ENCODE peak calls at places on chromosomes 5 and 9, in four cellular contexts. O, K, X and Z are unnamed samples.

GRCh38 chr9:130345993-130346385 is 80.4 kb downstream of the HMCN2 start:
- DNase-seq in O (no peak), K (no peak), X (no peak), Z (no peak)

GRCh38 chr5:171580506-171581265 is 161.2 kb downstream of the FGF18 start:
- DNase-seq in O (no peak), K (no peak), X (no peak), Z (no peak)

GRCh38 chr5:80227979-80228596 is 27.8 kb downstream of the SERINC5 start:
- DNase-seq in O (no peak), K (no peak), X (no peak), Z (no peak)

GRCh38 chr5:43685271-43685950 is 82.4 kb downstream of the NNT start:
- DNase-seq in O (no peak), K (no peak), X (peak; percentile 26), Z (no peak)

GRCh38 chr5:115366223-115366622 is 69.8 kb upstream of the CCDC112 start:
- DNase-seq in O (no peak), K (no peak), X (no peak), Z (no peak)

GRCh38 chr9:25964239-25964638 is 286.0 kb upstream of the TUSC1 start:
- DNase-seq in O (peak; percentile 11), K (no peak), X (peak; percentile 55), Z (peak; percentile 60)

GRCh38 chr9:35406183-35406959 is 83.5 kb upstream of the RUSC2 start:
- DNase-seq in O (no peak), K (peak; percentile 41), X (no peak), Z (no peak)

GRCh38 chr5:50574121-50574520 is 92.3 kb upstream of the PARP8 start:
- DNase-seq in O (no peak), K (no peak), X (no peak), Z (no peak)

GRCh38 chr9:6413365-6414263 is 615 bp downstream of the UHRF2 start:
- DNase-seq in O (peak; percentile 6), K (peak; percentile 38), X (peak; percentile 47), Z (no peak)

GRCh38 chr9:109914280-109915027 is 134.5 kb downstream of the PALM2AKAP2 start:
- DNase-seq in O (no peak), K (no peak), X (no peak), Z (no peak)

GRCh38 chr9:27572918-27573698 is at the start of gene C9orf72:
- DNase-seq in O (peak; percentile 81), K (peak; percentile 84), X (peak; percentile 74), Z (peak; percentile 78)